ENCODE peak calls at places on chromosomes 4 and X, in seven cellular contexts. K is naive thymus-derived CD4-positive, alpha-beta T cell; Z is brain microvascular endothelial cell; C is uterus; H is NAMALWA; G is NCI-H1436; P is NCI-H1105. V is an unnamed sample.

GRCh38 chr4:40434126-40434692 is 99.1 kb downstream of the CHRNA9 start:
- DNase-seq in K (no peak), Z (no peak), C (no peak), H (no peak), G (no peak), P (no peak), V (no peak)

GRCh38 chr4:139794158-139794954 is 128.7 kb downstream of the MGST2 start:
- DNase-seq in K (no peak), Z (no peak), C (no peak), H (no peak), G (no peak), P (no peak), V (no peak)

GRCh38 chrX:94057385-94057784 is 383.4 kb downstream of the FAM133A start:
- DNase-seq in K (no peak), Z (no peak), C (no peak), H (no peak), G (no peak), P (no peak), V (no peak)

GRCh38 chr4:113826431-113826830 is 64.9 kb upstream of the CAMK2D start:
- DNase-seq in K (no peak), Z (no peak), C (no peak), H (no peak), G (no peak), P (no peak), V (no peak)

GRCh38 chr4:144818136-144818535 is 172.2 kb downstream of the HHIP start:
- DNase-seq in K (no peak), Z (no peak), C (no peak), H (no peak), G (no peak), P (no peak), V (no peak)

GRCh38 chr4:7781993-7782392 is 157.7 kb downstream of the AFAP1 start:
- DNase-seq in K (no peak), Z (no peak), C (no peak), H (no peak), G (no peak), P (no peak), V (peak; percentile 13)

GRCh38 chrX:16002185-16002584 is 121.2 kb upstream of the GRPR start:
- DNase-seq in K (no peak), Z (peak; percentile 6), C (no peak), H (no peak), G (no peak), P (no peak), V (peak; percentile 50)

GRCh38 chr4:82043081-82043808 is 330.5 kb downstream of the HNRNPD start:
- DNase-seq in K (no peak), Z (no peak), C (no peak), H (no peak), G (no peak), P (peak; percentile 1), V (no peak)

GRCh38 chr4:11505225-11505971 is 76.7 kb upstream of the HS3ST1 start:
- DNase-seq in K (no peak), Z (no peak), C (no peak), H (no peak), G (no peak), P (no peak), V (peak; percentile 96)

GRCh38 chrX:39582091-39582490 is 515.7 kb downstream of the BCOR start:
- DNase-seq in K (no peak), Z (no peak), C (no peak), H (no peak), G (no peak), P (no peak), V (no peak)

V was measured in endothelial cell of umbilical vein.